ENCODE peak calls at places on chromosome 5, in four cellular contexts. C is MCF 10A, N is AG20443, E is neural crest cell. T is an unnamed sample.

GRCh38 chr5:74393943-74394342 is 246.6 kb downstream of the ENC1 start:
- DNase-seq in C (no peak), N (no peak), E (no peak), T (no peak)

GRCh38 chr5:132363431-132364112 is 5.9 kb upstream of the SLC22A5 start:
- DNase-seq in C (peak), N (peak), E (no peak), T (peak)

GRCh38 chr5:137938358-137939138 is 49.3 kb downstream of the PKD2L2 start:
- DNase-seq in C (no peak), N (no peak), E (no peak), T (no peak)

GRCh38 chr5:13189532-13189931 is 755.0 kb downstream of the DNAH5 start:
- DNase-seq in C (no peak), N (no peak), E (no peak), T (no peak)

GRCh38 chr5:129474544-129474943 is 14.4 kb downstream of the ADAMTS19 start:
- DNase-seq in C (no peak), N (no peak), E (no peak), T (no peak)

GRCh38 chr5:167554564-167555254 is 736.7 kb upstream of the WWC1 start:
- DNase-seq in C (no peak), N (no peak), E (no peak), T (no peak)

GRCh38 chr5:57171818-57172465 is 1.9 kb upstream of the GPBP1 start:
- DNase-seq in C (peak), N (no peak), E (no peak), T (no peak)

GRCh38 chr5:96714951-96715451 is 52.8 kb downstream of the CAST start:
- DNase-seq in C (peak), N (peak), E (no peak), T (peak)

GRCh38 chr5:108059334-108059733 is 322.6 kb downstream of the FBXL17 start:
- DNase-seq in C (peak), N (no peak), E (no peak), T (no peak)

GRCh38 chr5:55154893-55155292 is 5.1 kb upstream of the GPX8 start:
- DNase-seq in C (no peak), N (peak), E (no peak), T (peak)

GRCh38 chr5:57037355-57037754 is 85.4 kb upstream of the MIER3 start:
- DNase-seq in C (peak), N (no peak), E (no peak), T (no peak)

T was measured in AG08395.